ENCODE peak calls at places on chromosomes 13 and 19, in eight cellular contexts. O is esophagus squamous epithelium, N is fibroblast of the aortic adventitia, Y is mucosa of descending colon, K is A549, U is upper lobe of right lung, E is ascending aorta, D is bronchial epithelial cell. P is an unnamed sample.

GRCh38 chr13:49681837-49682236 is 9.4 kb downstream of the EBPL start:
- DNase-seq in D (peak), E (no peak), O (no peak), K (no peak), Y (no peak), N (no peak), U (no peak), P (peak)

GRCh38 chr13:47310376-47310775 is 413.5 kb upstream of the HTR2A start:
- DNase-seq in N (no peak), E (no peak), Y (no peak), K (no peak), O (no peak), D (no peak), U (no peak), P (no peak)

GRCh38 chr19:52542984-52543664 is 15.7 kb downstream of the ZNF808 start:
- DNase-seq in O (no peak), N (no peak), K (no peak), E (no peak), Y (no peak), U (no peak), D (no peak), P (no peak)

GRCh38 chr19:17471410-17472125 is 1.2 kb downstream of the SLC27A1 start:
- DNase-seq in O (no peak), N (no peak), E (no peak), Y (peak), D (no peak), K (no peak), U (no peak), P (no peak)

GRCh38 chr13:31749929-31750328 is 10.6 kb downstream of the RXFP2 start:
- DNase-seq in Y (no peak), D (peak), U (no peak), E (no peak), N (peak), K (no peak), O (no peak), P (peak)

GRCh38 chr19:48543121-48543710 is 8.8 kb upstream of the SULT2B1 start:
- DNase-seq in E (no peak), Y (peak), U (peak), K (peak), N (peak), D (peak), O (no peak), P (peak)

GRCh38 chr13:113403255-113404104 is 39.5 kb upstream of the GRTP1 start:
- DNase-seq in O (no peak), U (peak), E (peak), N (no peak), Y (no peak), D (no peak), K (no peak), P (no peak)

GRCh38 chr19:5154799-5155426 is 185.7 kb downstream of the PTPRS start:
- DNase-seq in E (peak), O (no peak), Y (no peak), N (no peak), U (peak), D (no peak), K (no peak), P (no peak)

GRCh38 chr13:110168999-110169933 is 137.7 kb downstream of the COL4A1 start:
- DNase-seq in K (no peak), D (no peak), U (no peak), N (no peak), Y (no peak), E (no peak), O (no peak), P (no peak)

GRCh38 chr13:92232880-92233279 is 834.5 kb downstream of the GPC5 start:
- DNase-seq in E (no peak), Y (no peak), N (no peak), D (no peak), K (no peak), U (no peak), O (no peak), P (no peak)

GRCh38 chr19:49019242-49019932 is 2.5 kb upstream of the LHB start:
- DNase-seq in Y (peak), E (peak), O (no peak), D (no peak), U (peak), K (peak), N (no peak), P (peak)

GRCh38 chr19:34436716-34437115 is 8.5 kb downstream of the UBA2 start:
- DNase-seq in O (no peak), K (no peak), U (no peak), N (peak), E (no peak), Y (no peak), D (no peak), P (no peak)

GRCh38 chr13:30806784-30807183 is 71.4 kb downstream of the ALOX5AP start:
- DNase-seq in D (peak), Y (no peak), E (no peak), O (no peak), N (peak), U (no peak), K (no peak), P (peak)

GRCh38 chr13:60583911-60584753 is 187.1 kb downstream of the TDRD3 start:
- DNase-seq in Y (no peak), K (no peak), E (no peak), U (no peak), D (peak), N (peak), O (no peak), P (peak)

GRCh38 chr19:4375164-4375619 is 25.2 kb downstream of the SH3GL1 start:
- DNase-seq in N (no peak), D (peak), E (no peak), U (peak), O (no peak), Y (peak), K (no peak), P (no peak)

GRCh38 chr13:112752711-112753541 is 63.1 kb downstream of the ATP11A start:
- DNase-seq in U (peak), N (no peak), Y (no peak), E (no peak), D (no peak), O (no peak), K (no peak), P (no peak)

DNA sequence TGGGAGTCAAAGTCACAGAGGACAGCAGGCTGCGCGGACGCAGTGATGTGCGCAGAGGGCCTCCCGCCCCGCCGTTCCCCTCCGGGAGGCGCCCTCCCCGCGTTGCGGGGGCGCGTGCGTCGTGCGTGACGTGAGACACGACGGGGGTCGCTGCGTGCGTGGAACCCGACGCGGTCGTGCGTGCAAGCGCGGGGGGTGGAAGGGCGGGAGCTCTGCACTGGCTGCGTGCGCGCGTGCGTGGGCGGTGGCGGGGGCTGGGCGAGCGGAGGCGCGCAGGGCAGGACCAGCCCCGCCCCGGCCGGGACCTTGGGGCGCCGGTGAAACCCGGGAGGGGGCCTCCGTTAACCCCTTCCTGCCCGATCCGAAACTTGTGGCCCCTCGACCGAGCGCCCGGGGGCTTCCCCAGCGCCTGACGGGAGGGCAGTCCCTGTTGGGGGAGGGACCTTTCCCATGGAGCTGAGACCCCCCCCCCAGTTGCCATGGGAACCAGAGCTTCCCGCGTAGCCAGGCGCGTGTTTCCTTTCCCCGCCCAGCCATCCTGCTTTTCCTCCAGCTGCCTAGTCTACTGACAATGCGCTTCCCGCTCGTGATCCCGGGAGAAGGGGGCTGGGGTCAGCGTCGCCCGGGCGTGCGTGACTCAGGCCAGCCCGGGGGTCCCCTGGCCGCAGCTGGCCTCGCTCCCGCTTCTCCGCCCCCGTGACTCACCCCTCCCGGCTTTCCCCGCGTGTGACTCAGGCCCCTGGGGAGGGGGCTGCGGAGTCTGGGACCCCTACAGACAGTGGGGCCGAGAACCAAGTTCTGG is 7.3 kb upstream of the HOOK2 start:
- DNase-seq in O (peak), U (peak), N (peak), K (no peak), D (no peak), E (peak), Y (peak), P (peak)
- TF ChIP-seq CTCF in O (peak), U (peak), N (no peak), K (no peak), D (peak), E (no peak), Y (no peak), P (no peak)

GRCh38 chr19:55482128-55482961 is 2.6 kb upstream of the NAT14 start:
- DNase-seq in O (no peak), E (no peak), K (no peak), Y (no peak), U (no peak), N (no peak), D (no peak), P (no peak)

GRCh38 chr19:55482967-55483671 is 1.9 kb upstream of the NAT14 start:
- DNase-seq in D (no peak), U (no peak), N (no peak), O (no peak), E (no peak), Y (no peak), K (no peak), P (no peak)

GRCh38 chr19:55485439-55486011 is 537 bp downstream of the NAT14 start:
- DNase-seq in O (no peak), U (no peak), D (no peak), Y (peak), E (no peak), K (no peak), N (no peak), P (no peak)

GRCh38 chr19:55484571-55485438 is at the start of gene NAT14:
- DNase-seq in E (no peak), D (no peak), K (peak), U (peak), O (no peak), Y (peak), N (peak), P (no peak)

DNA sequence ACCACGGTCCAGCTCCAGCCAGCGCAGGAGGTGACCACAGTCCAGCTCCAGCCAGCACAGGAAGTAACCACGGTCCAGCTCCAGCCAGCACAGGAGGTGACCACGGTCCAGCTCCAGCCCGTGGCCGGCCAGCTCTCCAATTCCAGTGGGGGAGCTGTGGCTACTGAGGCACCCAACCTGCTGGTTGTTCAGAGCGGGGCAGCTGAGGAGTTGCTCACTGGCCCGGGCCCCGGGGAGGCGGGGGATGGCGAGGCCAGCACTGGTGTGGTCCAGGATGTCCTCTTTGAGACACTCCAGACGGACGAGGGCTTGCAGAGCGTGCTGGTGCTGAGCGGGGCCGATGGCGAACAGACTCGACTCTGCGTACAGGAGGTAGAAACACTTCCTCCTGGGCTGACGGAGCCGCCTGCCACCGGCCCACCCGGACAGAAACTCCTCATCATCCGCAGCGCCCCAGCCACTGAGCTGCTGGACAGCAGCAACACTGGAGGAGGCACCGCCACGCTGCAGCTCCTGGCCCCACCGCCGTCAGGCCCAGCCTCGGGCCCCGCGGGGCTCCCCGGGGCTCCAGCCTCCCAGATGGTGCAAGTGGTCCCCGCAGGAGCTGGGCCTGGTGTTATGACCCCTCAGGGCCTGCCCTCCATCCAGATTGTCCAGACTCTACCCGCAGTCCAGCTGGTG is 1.2 kb upstream of the NAT14 start:
- DNase-seq in Y (no peak), K (no peak), D (no peak), O (no peak), U (no peak), N (no peak), E (no peak), P (no peak)
- H3K4me3 ChIP-seq in Y (no peak), K (no peak), D (no peak), O (no peak), U (no peak), N (no peak), E (no peak), P (no peak)

GRCh38 chr19:43362179-43362578 is 8.7 kb downstream of the CD177 start:
- DNase-seq in Y (no peak), E (no peak), K (no peak), O (no peak), D (no peak), U (no peak), N (peak), P (peak)

GRCh38 chr19:43367822-43368221 is 14.3 kb downstream of the CD177 start:
- DNase-seq in E (no peak), D (no peak), K (no peak), Y (no peak), O (no peak), U (no peak), N (no peak), P (no peak)

GRCh38 chr19:43362745-43363144 is 9.3 kb downstream of the CD177 start:
- DNase-seq in U (no peak), N (no peak), D (no peak), E (no peak), K (no peak), Y (peak), O (no peak), P (no peak)
- TF ChIP-seq CTCF in U (no peak), N (no peak), D (no peak), E (no peak), K (no peak), Y (no peak), O (no peak), P (no peak)

GRCh38 chr19:41887711-41888382 is 4.9 kb downstream of the ARHGEF1 start:
- DNase-seq in N (no peak), D (peak), E (peak), U (peak), K (no peak), O (no peak), Y (peak), P (peak)
- H3K4me3 ChIP-seq in N (no peak), D (no peak), E (no peak), U (peak), K (no peak), O (peak), Y (no peak), P (no peak)

GRCh38 chr19:32138416-32138815 is 207.0 kb upstream of the ZNF507 start:
- DNase-seq in U (no peak), D (no peak), Y (no peak), K (no peak), N (no peak), O (no peak), E (no peak), P (no peak)
- TF ChIP-seq CTCF in U (no peak), D (no peak), Y (no peak), K (no peak), N (no peak), O (no peak), E (no peak), P (no peak)

DNA sequence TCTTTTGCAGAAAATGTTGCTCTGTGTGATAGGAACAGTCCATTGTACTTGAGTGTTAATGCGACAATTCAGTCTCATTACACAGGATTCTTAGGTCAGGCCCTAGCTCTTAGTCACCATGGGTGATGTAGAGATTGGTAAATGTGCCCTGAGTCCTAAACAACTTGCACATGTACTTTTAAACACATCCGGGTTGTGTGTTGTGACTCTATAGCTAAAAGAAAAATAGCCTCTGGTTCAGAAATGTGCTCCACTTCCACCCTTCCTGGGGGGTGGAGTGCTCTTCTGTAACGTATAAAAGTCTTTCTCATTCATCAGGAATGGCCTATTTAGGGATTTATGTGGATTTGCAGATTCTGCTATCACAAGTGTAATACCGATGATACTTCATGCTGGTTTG is 5.2 kb downstream of the SPATA13 start:
- DNase-seq in O (no peak), D (no peak), Y (no peak), U (no peak), K (no peak), N (peak), E (no peak), P (peak)
- H3K4me3 ChIP-seq in O (no peak), D (no peak), Y (no peak), U (no peak), K (no peak), N (no peak), E (no peak), P (no peak)

DNA sequence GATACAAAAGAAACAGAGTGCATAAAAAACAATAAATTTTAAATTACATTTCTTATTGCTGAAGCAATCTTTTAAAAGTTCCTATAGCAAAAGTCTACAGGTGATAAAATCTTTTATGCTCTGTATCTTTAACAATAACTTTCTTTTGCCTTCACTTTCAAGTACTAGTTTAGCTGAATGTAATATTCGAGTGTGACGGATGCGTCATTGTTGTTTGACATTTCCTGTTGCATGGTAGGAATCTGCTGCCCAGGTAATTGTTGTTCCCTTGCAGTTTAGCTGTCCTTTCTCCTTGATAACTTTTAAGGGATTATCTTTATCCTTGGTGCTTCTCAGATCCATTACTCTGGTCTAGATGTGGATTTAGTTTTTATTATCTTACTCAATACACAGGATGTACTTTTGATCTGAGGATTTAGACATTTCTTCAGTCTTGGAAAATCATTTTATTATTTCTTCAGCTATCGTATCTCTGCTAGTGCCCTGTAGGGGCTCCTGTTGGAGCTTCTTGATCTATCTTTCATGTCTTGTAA is 2.1 kb upstream of the CPB2 start:
- DNase-seq in K (no peak), O (no peak), E (no peak), D (peak), N (no peak), Y (no peak), U (no peak), P (no peak)
- TF ChIP-seq CTCF in K (no peak), O (no peak), E (no peak), D (no peak), N (no peak), Y (no peak), U (no peak), P (no peak)

GRCh38 chr19:19461306-19461670 is 54.1 kb downstream of the TSSK6 start:
- DNase-seq in U (no peak), K (no peak), D (no peak), O (no peak), E (no peak), Y (no peak), N (peak), P (no peak)
- H3K4me3 ChIP-seq in U (peak), K (no peak), D (no peak), O (no peak), E (peak), Y (no peak), N (no peak), P (no peak)

GRCh38 chr19:47113446-47114348 is at the start of gene ZC3H4:
- DNase-seq in U (peak), D (peak), O (peak), N (peak), K (peak), E (peak), Y (peak), P (peak)

GRCh38 chr19:47112664-47113445 is 721 bp downstream of the ZC3H4 start:
- DNase-seq in E (peak), K (peak), D (peak), Y (peak), O (peak), U (peak), N (peak), P (peak)

GRCh38 chr19:47111682-47112165 is 1.9 kb downstream of the ZC3H4 start:
- DNase-seq in Y (no peak), U (no peak), E (no peak), D (no peak), O (no peak), K (no peak), N (no peak), P (no peak)

GRCh38 chr19:47111081-47111589 is 2.4 kb downstream of the ZC3H4 start:
- DNase-seq in Y (peak), O (no peak), N (no peak), E (no peak), K (no peak), U (peak), D (no peak), P (no peak)

GRCh38 chr19:47112166-47112663 is 1.4 kb downstream of the ZC3H4 start:
- DNase-seq in K (peak), D (peak), E (peak), N (peak), O (peak), U (peak), Y (peak), P (peak)
- TF ChIP-seq CTCF in K (no peak), D (no peak), E (no peak), N (no peak), O (no peak), U (no peak), Y (no peak), P (no peak)